ENCODE peak calls at places on chromosomes 1 and 21, in four cellular contexts. E is endodermal cell, C is HCT116, K is heart right ventricle. N is an unnamed sample.

GRCh38 chr1:98323906-98324358 is 337.6 kb upstream of the SNX7 start:
- DNase-seq in E (peak; percentile 79), C (peak; percentile 87), K (peak; percentile 15), N (peak; percentile 90)

GRCh38 chr21:42892582-42892930 is 553 bp upstream of the NDUFV3 start:
- DNase-seq in E (no peak), C (no peak), K (no peak), N (no peak)

GRCh38 chr1:229842302-229843255 is 216.5 kb downstream of the URB2 start:
- DNase-seq in E (no peak), C (no peak), K (no peak), N (no peak)

GRCh38 chr21:41926068-41926806 is 27.6 kb downstream of the C2CD2 start:
- DNase-seq in E (peak; percentile 68), C (no peak), K (no peak), N (peak; percentile 47)

GRCh38 chr21:44829507-44830092 is 11.7 kb upstream of the SUMO3 start:
- DNase-seq in E (no peak), C (no peak), K (no peak), N (no peak)

GRCh38 chr1:44327679-44328491 is 27.2 kb downstream of the ERI3 start:
- DNase-seq in E (peak; percentile 68), C (peak; percentile 96), K (peak; percentile 70), N (peak; percentile 100)

GRCh38 chr1:3171761-3172160 is 102.8 kb downstream of the PRDM16 start:
- DNase-seq in E (no peak), C (no peak), K (no peak), N (no peak)

GRCh38 chr1:27469334-27469733 is 20.6 kb downstream of the WASF2 start:
- DNase-seq in E (no peak), C (no peak), K (no peak), N (no peak)

GRCh38 chr1:31701137-31701736 is 2.6 kb downstream of the COL16A1 start:
- DNase-seq in E (peak; percentile 62), C (no peak), K (peak; percentile 89), N (peak; percentile 91)

GRCh38 chr1:223258751-223259177 is 105.2 kb downstream of the SUSD4 start:
- DNase-seq in E (no peak), C (no peak), K (no peak), N (peak; percentile 91)

GRCh38 chr1:224430511-224431113 is 4.0 kb downstream of the WDR26 start:
- DNase-seq in E (no peak), C (no peak), K (peak; percentile 47), N (peak; percentile 74)

GRCh38 chr1:19650416-19651140 is 6.5 kb downstream of the NBL1 start:
- DNase-seq in E (no peak), C (no peak), K (peak; percentile 46), N (no peak)

GRCh38 chr1:31663622-31664452 is 19.2 kb upstream of the PEF1 start:
- DNase-seq in E (peak; percentile 95), C (peak; percentile 13), K (peak; percentile 62), N (no peak)

GRCh38 chr1:203284411-203285208 is 20.7 kb upstream of the BTG2 start:
- DNase-seq in E (no peak), C (no peak), K (no peak), N (no peak)

GRCh38 chr1:201261771-201262547 is 21.3 kb upstream of the PKP1 start:
- DNase-seq in E (peak; percentile 38), C (no peak), K (no peak), N (peak; percentile 79)

GRCh38 chr1:166952002-166952746 is 23.2 kb downstream of the ILDR2 start:
- DNase-seq in E (no peak), C (peak; percentile 28), K (peak; percentile 46), N (peak; percentile 60)

GRCh38 chr1:119385650-119386049 is 17.1 kb downstream of the HAO2 start:
- DNase-seq in E (no peak), C (no peak), K (no peak), N (no peak)

GRCh38 chr21:39529026-39529425 is 77.3 kb downstream of the SH3BGR start:
- DNase-seq in E (peak; percentile 64), C (no peak), K (no peak), N (no peak)

GRCh38 chr1:58922302-58923089 is 138.6 kb upstream of the JUN start:
- DNase-seq in E (no peak), C (no peak), K (peak; percentile 45), N (peak; percentile 95)

GRCh38 chr1:43077273-43077672 is 94.8 kb downstream of the EBNA1BP2 start:
- DNase-seq in E (no peak), C (no peak), K (no peak), N (peak; percentile 53)

GRCh38 chr1:6343506-6344405 is 49.8 kb downstream of the ACOT7 start:
- DNase-seq in E (peak; percentile 96), C (peak; percentile 45), K (peak; percentile 61), N (peak; percentile 99)

GRCh38 chr21:34871026-34871908 is 177.8 kb downstream of the RUNX1 start:
- DNase-seq in E (no peak), C (no peak), K (no peak), N (no peak)

GRCh38 chr1:51861669-51862068 is 16.9 kb downstream of the NRDC start:
- DNase-seq in E (no peak), C (no peak), K (no peak), N (peak; percentile 16)

GRCh38 chr1:57725318-57725717 is 301.5 kb upstream of the DAB1 start:
- DNase-seq in E (no peak), C (no peak), K (no peak), N (no peak)

GRCh38 chr1:74731399-74732052 is 1.3 kb downstream of the CRYZ start:
- DNase-seq in E (no peak), C (no peak), K (no peak), N (peak; percentile 21)

GRCh38 chr1:74732960-74733615 is at the start of the genes CRYZ and TYW3:
- DNase-seq in E (no peak), C (peak; percentile 90), K (peak; percentile 96), N (peak; percentile 88)

GRCh38 chr1:74729741-74730478 is 2.9 kb downstream of the CRYZ start:
- DNase-seq in E (peak; percentile 53), C (peak; percentile 23), K (no peak), N (peak; percentile 22)

GRCh38 chr1:74737360-74737759 is 4.4 kb downstream of the TYW3 start:
- DNase-seq in E (no peak), C (no peak), K (no peak), N (no peak)

DNA sequence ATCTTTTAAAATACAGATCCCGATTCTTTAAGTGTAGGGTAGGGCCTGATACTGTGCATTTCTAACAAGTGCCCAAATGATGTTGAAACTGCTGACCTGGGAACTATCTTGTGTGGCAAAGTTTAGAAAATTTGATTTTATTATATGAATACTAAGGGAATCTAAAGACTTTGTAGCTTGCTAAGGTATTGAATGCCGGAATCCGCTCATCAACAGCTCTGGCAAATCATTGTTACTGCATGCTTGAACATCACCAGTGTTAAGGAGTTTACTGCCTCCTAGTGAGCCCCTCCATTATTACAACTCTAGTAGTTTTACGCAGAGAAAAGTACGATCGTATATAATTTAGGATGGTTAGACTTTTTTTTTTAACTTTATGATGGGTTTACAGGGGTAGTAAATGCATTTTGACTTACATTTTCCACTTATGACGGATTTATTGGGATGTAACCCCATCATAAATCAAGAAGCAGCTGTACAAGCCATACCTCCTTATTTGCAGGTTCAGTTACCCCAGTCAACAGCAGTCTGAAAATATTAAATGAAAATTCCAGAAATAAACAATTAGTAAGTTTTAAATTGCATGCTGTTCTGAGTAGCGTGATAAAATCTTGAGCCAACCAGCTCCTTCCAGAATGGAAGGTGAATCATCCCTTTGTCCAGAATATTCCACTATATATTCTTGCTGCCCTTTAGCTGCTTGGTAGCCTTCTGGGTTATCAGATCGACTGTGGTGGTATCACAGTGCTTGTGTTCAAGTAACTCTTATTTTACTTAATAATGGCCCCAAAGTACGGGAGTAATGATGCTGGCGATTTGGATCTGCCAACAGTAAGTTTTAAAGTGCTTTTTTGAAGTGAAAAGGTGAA is 898 bp downstream of the TYW3 start:
- DNase-seq in E (no peak), C (peak; percentile 54), K (peak; percentile 40), N (peak; percentile 75)
- H3K27me3 ChIP-seq in E (no peaks in the 10 kb centered on the region), C (no peaks in the 10 kb centered on the region), K (no peaks in the 10 kb centered on the region), N (no peaks in the 10 kb centered on the region)

GRCh38 chr1:153610334-153611023 is 2.5 kb downstream of the S100A16 start:
- DNase-seq in E (no peak), C (no peak), K (no peak), N (peak; percentile 75)

GRCh38 chr1:153609585-153609907 is 3.4 kb downstream of the S100A16 start:
- DNase-seq in E (no peak), C (no peak), K (no peak), N (no peak)

GRCh38 chr1:153608089-153608672 is 4.8 kb downstream of the S100A16 start:
- DNase-seq in E (peak; percentile 48), C (no peak), K (no peak), N (peak; percentile 35)

GRCh38 chr1:153607381-153607780 is 5.6 kb downstream of the S100A16 start:
- DNase-seq in E (no peak), C (no peak), K (no peak), N (no peak)

DNA sequence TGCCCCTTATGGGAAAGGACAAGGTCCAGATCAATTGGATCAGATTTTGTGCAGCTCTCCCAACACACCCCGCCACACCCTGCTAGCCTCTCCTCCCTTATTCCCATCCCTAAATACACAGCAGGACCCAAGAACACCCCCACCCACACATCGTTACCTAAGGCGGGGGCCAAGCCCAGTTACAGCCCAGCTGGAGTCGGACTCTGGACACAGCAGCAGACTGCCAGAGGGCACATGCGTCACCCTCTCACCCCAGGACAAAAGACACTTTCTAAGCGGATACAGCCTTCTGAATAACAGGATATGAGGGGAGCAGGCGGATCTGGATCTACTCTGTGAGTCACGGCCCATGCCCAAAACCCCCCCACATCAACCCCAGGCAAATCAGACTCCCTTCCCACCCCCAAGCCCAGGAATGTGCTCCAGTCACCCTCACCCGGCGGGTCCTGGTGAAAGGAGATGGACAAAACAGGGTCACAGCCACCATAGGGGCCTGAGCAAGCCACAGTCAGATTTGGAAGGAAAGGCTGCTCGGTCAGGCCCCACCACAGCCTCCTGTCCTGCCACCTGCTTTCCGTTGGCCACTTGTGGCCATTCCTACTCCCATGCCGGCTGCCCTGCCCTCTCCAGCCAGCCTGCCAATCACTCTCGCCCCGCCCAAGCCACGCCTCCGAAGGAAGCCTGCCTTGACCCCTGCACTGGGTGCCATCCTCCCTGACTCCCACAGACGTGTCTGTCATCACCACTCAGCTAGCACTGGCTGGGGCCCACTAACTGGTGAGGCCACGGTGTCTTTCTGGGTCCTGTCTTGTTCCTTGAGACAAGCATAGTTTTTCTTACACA is 4.0 kb downstream of the S100A16 start:
- DNase-seq in E (peak; percentile 94), C (peak; percentile 90), K (peak; percentile 88), N (peak; percentile 98)
- H3K4me3 ChIP-seq in E (peak overlapping the region; percentile 97), C (peak overlapping the region; percentile 59), K (peak overlapping the region; percentile 68), N (peak overlapping the region; percentile 88)

GRCh38 chr1:171251741-171252300 is 3.5 kb downstream of the FMO1 start:
- DNase-seq in E (no peak), C (no peak), K (peak; percentile 16), N (no peak)
- TF ChIP-seq CTCF in E (peak; percentile 76), C (peak; percentile 67), K (peak; percentile 59), N (peak; percentile 60)

GRCh38 chr1:153347856-153348255 is 785 bp downstream of the PGLYRP4 start:
- DNase-seq in E (no peak), C (no peak), K (no peak), N (no peak)

GRCh38 chr1:153344718-153345025 is 4.0 kb downstream of the PGLYRP4 start:
- DNase-seq in E (no peak), C (no peak), K (no peak), N (no peak)

GRCh38 chr1:153343811-153344717 is 4.6 kb downstream of the PGLYRP4 start:
- DNase-seq in E (peak; percentile 45), C (no peak), K (no peak), N (no peak)

GRCh38 chr1:153345187-153346066 is 3.2 kb downstream of the PGLYRP4 start:
- DNase-seq in E (no peak), C (no peak), K (no peak), N (no peak)

GRCh38 chr1:153346067-153346723 is 2.4 kb downstream of the PGLYRP4 start:
- DNase-seq in E (peak; percentile 17), C (no peak), K (no peak), N (no peak)
- H3K27me3 ChIP-seq in E (no peaks in the 10 kb centered on the region), C (peaks cover 59% of the 10 kb centered on the region), K (peaks cover 55% of the 10 kb centered on the region), N (no peaks in the 10 kb centered on the region)

N was measured in bronchial epithelial cell.